ENCODE peak calls at places on chromosomes 7 and 10, in nine cellular contexts. C, T, K, P, X, O, R, H and A are unnamed samples.

GRCh38 chr10:19730071-19730470 is 86.2 kb upstream of the PLXDC2 start:
- DNase-seq in C (no peak), T (no peak), K (peak), P (no peak), X (no peak), O (no peak), R (no peak), H (peak), A (no peak)

GRCh38 chr7:106021211-106022067 is 58.4 kb downstream of the CDHR3 start:
- DNase-seq in C (no peak), T (no peak), K (no peak), P (no peak), X (no peak), O (no peak), R (no peak), H (no peak), A (no peak)

GRCh38 chr7:47991741-47992311 is 12.4 kb upstream of the HUS1 start:
- DNase-seq in C (peak), T (peak), K (peak), P (peak), X (peak), O (peak), R (peak), H (peak), A (peak)

GRCh38 chr7:69703099-69703498 is 104.8 kb downstream of the AUTS2 start:
- DNase-seq in C (no peak), T (no peak), K (no peak), P (no peak), X (no peak), O (no peak), R (no peak), H (peak), A (no peak)

GRCh38 chr10:112409755-112410154 is 35.8 kb downstream of the ACSL5 start:
- DNase-seq in C (no peak), T (no peak), K (no peak), P (no peak), X (no peak), O (no peak), R (no peak), H (no peak), A (no peak)

GRCh38 chr7:5330288-5330687 is 47.5 kb downstream of the SLC29A4 start:
- DNase-seq in C (no peak), T (no peak), K (no peak), P (no peak), X (no peak), O (no peak), R (no peak), H (no peak), A (no peak)

GRCh38 chr7:155995183-155995612 is 182.9 kb upstream of the SHH start:
- DNase-seq in C (no peak), T (no peak), K (no peak), P (peak), X (no peak), O (no peak), R (peak), H (no peak), A (no peak)

GRCh38 chr7:145848691-145849090 is 267.9 kb upstream of the CNTNAP2 start:
- DNase-seq in C (no peak), T (peak), K (peak), P (peak), X (peak), O (no peak), R (no peak), H (no peak), A (peak)

GRCh38 chr7:150357277-150357676 is 11.3 kb upstream of the REPIN1 start:
- DNase-seq in C (no peak), T (no peak), K (no peak), P (no peak), X (no peak), O (no peak), R (no peak), H (no peak), A (peak)

GRCh38 chr10:101091546-101092290 is 29.9 kb downstream of the KAZALD1 start:
- DNase-seq in C (no peak), T (no peak), K (no peak), P (no peak), X (no peak), O (no peak), R (no peak), H (no peak), A (no peak)

GRCh38 chr7:90212149-90212495 is 582 bp downstream of the STEAP2 start:
- DNase-seq in C (no peak), T (no peak), K (no peak), P (no peak), X (no peak), O (no peak), R (no peak), H (no peak), A (no peak)

GRCh38 chr10:89173075-89173474 is 34.0 kb downstream of the CH25H start:
- DNase-seq in C (no peak), T (no peak), K (no peak), P (no peak), X (no peak), O (no peak), R (no peak), H (no peak), A (no peak)

GRCh38 chr10:132146941-132147915 is 39.5 kb upstream of the DPYSL4 start:
- DNase-seq in C (no peak), T (no peak), K (no peak), P (no peak), X (no peak), O (no peak), R (no peak), H (no peak), A (no peak)

GRCh38 chr7:92904292-92905131 is 68.1 kb upstream of the CDK6 start:
- DNase-seq in C (peak), T (no peak), K (peak), P (no peak), X (no peak), O (no peak), R (no peak), H (peak), A (no peak)

GRCh38 chr7:52107355-52107754 is 790.7 kb upstream of the COBL start:
- DNase-seq in C (no peak), T (no peak), K (no peak), P (peak), X (no peak), O (no peak), R (no peak), H (no peak), A (no peak)

GRCh38 chr10:122245897-122246296 is 25.2 kb upstream of the BTBD16 start:
- DNase-seq in C (no peak), T (no peak), K (no peak), P (no peak), X (no peak), O (no peak), R (no peak), H (no peak), A (no peak)
- H3K27ac ChIP-seq in C (no peak), T (no peak), K (no peak), P (no peak), X (no peak), O (no peak), R (no peak), H (no peak), A (no peak)

GRCh38 chr10:13347235-13348156 is 597 bp downstream of the SEPHS1 start:
- DNase-seq in C (no peak), T (peak), K (peak), P (no peak), X (peak), O (no peak), R (peak), H (peak), A (peak)
- H3K27ac ChIP-seq in C (peak), T (peak), K (peak), P (peak), X (peak), O (peak), R (peak), H (peak), A (peak)

DNA sequence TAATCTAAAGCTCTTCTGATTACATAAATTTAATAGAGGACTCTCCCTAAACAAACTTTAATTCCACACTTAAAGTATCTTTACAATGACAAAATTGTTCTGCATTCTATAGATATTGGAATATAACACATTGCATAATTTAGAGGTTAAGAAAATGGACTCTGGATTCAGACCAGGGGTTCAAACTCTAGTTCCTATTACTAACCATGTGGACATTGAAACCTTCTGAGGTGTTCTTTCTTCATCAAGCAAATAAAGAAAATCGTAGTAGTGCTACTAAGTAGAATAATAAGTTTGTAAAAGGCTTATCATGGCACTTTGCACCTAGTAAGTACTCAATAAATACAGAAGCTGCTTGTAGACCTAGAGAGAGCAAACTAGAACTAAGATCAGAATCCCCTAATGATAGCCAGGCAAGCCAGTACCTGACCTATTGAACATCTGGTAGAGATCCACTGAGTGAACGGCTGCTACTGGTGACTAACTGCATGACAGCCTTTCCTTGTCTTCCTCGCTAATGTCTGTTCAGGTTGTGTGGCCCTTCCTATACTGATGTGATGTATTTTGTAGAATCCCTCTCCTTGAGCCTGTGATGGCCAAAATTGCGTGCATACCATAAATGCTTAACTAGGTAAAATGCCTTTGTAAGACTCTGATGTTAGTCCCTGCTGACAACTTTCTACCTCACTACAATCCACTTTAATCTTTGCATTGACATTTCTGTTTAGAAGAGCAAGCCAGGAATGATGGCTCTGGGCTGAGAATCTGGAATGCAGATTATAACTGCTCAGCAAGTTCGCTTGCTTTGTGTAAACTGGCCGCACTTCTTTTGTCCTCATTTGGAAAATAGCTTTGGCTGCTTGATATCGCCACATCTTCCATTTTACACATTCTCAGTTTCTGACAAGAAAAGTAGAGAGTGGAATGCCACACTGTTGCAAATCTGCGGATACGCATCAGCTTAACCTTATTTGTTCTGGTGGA is 430.1 kb downstream of the KCNMA1 start:
- DNase-seq in C (no peak), T (no peak), K (no peak), P (no peak), X (no peak), O (no peak), R (no peak), H (no peak), A (no peak)
- H3K27ac ChIP-seq in C (no peak), T (no peak), K (no peak), P (no peak), X (no peak), O (peak), R (no peak), H (no peak), A (no peak)

DNA sequence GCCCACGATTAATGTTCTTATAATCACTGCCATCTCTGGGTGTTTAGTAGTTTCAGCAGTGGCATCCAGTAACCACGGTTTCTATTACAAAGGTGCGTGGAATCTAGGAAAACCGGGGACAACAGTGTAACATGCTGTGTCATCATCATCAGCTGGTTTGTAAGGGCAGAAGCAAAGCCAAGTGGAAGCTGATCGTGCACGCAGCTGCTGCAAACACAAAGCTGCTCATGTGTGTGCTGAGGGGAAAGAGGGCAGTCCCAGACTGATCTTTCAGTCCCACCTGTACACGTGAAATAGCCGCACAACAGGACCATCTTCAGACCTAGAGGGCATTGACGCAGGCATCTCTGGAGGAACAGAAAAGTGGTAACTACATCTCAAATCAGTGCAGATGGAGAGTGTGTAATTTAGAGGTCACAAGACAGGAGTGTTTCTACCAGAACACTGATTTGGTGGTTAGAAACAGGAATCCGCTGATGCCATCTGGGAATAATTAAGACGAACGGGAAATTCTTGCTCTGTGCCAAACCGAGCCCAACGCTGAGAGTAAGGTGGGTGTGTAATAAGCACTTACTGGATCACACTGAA is 13.4 kb downstream of the ANKRD16 start:
- DNase-seq in C (no peak), T (no peak), K (no peak), P (no peak), X (no peak), O (no peak), R (no peak), H (peak), A (no peak)
- H3K27ac ChIP-seq in C (no peak), T (no peak), K (no peak), P (no peak), X (no peak), O (peak), R (no peak), H (no peak), A (no peak)

GRCh38 chr10:92242380-92242779 is 48.5 kb downstream of the CPEB3 start:
- DNase-seq in C (no peak), T (no peak), K (no peak), P (no peak), X (no peak), O (no peak), R (no peak), H (no peak), A (no peak)

GRCh38 chr10:92241158-92241500 is 49.7 kb downstream of the CPEB3 start:
- DNase-seq in C (no peak), T (peak), K (peak), P (no peak), X (peak), O (no peak), R (peak), H (no peak), A (peak)

GRCh38 chr10:92242910-92243671 is 47.8 kb downstream of the CPEB3 start:
- DNase-seq in C (no peak), T (peak), K (peak), P (peak), X (peak), O (no peak), R (peak), H (peak), A (peak)

GRCh38 chr10:92240289-92241157 is 50.4 kb downstream of the CPEB3 start:
- DNase-seq in C (peak), T (peak), K (peak), P (peak), X (peak), O (no peak), R (peak), H (peak), A (peak)

GRCh38 chr10:92241501-92241900 is 49.4 kb downstream of the CPEB3 start:
- DNase-seq in C (no peak), T (no peak), K (no peak), P (no peak), X (no peak), O (no peak), R (no peak), H (no peak), A (no peak)
- H3K27ac ChIP-seq in C (no peak), T (no peak), K (no peak), P (no peak), X (peak), O (peak), R (peak), H (no peak), A (peak)

DNA sequence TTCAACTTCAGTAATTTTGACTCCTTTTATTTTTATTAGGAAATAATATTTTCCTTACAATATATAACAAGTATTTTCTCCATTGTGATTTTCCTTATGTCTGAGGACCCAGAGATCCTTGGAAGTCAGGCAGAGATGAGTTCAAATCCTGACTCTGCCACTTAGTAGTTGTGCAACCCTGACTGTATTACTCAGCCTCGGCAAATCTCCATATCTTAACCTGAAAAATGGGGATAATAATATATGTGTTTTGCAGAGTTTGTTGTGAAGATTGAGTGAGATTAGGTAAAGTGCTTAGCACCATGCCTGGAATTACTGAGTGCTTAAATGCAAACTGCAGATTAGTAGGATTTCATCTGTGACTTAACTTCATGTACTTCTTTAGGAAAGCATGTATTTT is 120.5 kb upstream of the KLF14 start:
- DNase-seq in C (no peak), T (no peak), K (no peak), P (no peak), X (no peak), O (no peak), R (no peak), H (no peak), A (no peak)
- H3K27ac ChIP-seq in C (no peak), T (no peak), K (no peak), P (no peak), X (no peak), O (no peak), R (no peak), H (no peak), A (no peak)

DNA sequence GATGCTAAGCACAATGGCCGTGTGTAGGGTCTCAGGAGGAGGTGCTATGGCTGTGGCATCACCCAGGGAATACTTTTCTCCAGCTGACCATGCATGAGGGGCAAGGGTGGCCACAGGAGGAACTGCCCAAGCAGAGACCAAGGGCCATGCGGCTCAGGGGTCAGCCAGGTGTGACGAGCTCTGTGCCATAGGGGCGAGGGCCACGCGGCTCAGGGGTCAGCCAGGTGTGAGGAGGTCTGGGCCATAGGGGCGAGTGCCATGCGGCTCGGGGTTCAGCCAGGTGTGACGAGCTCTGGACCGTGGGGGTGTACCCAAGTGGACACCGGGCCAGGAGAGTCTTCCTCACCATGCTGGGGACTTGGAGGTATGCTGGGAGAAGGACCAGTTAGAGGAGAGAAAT is 265.1 kb downstream of the ADARB2 start:
- DNase-seq in C (no peak), T (no peak), K (no peak), P (no peak), X (no peak), O (no peak), R (no peak), H (no peak), A (no peak)
- H3K27ac ChIP-seq in C (no peak), T (no peak), K (no peak), P (no peak), X (no peak), O (no peak), R (no peak), H (no peak), A (no peak)

GRCh38 chr10:43822509-43823236 is 174.0 kb upstream of the ZNF32 start:
- DNase-seq in C (no peak), T (no peak), K (no peak), P (no peak), X (no peak), O (no peak), R (no peak), H (no peak), A (no peak)

GRCh38 chr10:43825984-43826383 is 177.3 kb upstream of the ZNF32 start:
- DNase-seq in C (no peak), T (no peak), K (no peak), P (no peak), X (no peak), O (no peak), R (no peak), H (no peak), A (no peak)

GRCh38 chr10:43823237-43823605 is 174.5 kb upstream of the ZNF32 start:
- DNase-seq in C (no peak), T (no peak), K (no peak), P (no peak), X (no peak), O (no peak), R (no peak), H (no peak), A (no peak)

GRCh38 chr10:43825421-43825820 is 176.7 kb upstream of the ZNF32 start:
- DNase-seq in C (no peak), T (no peak), K (no peak), P (no peak), X (no peak), O (no peak), R (no peak), H (no peak), A (no peak)

GRCh38 chr10:43824934-43825333 is 176.3 kb upstream of the ZNF32 start:
- DNase-seq in C (no peak), T (no peak), K (no peak), P (no peak), X (peak), O (no peak), R (no peak), H (peak), A (no peak)
- H3K27ac ChIP-seq in C (no peak), T (no peak), K (no peak), P (no peak), X (peak), O (peak), R (no peak), H (peak), A (no peak)

GRCh38 chr10:12597176-12597575 is 247.8 kb downstream of the CAMK1D start:
- DNase-seq in C (no peak), T (no peak), K (no peak), P (no peak), X (no peak), O (no peak), R (no peak), H (no peak), A (no peak)

GRCh38 chr10:12592967-12593366 is 243.6 kb downstream of the CAMK1D start:
- DNase-seq in C (no peak), T (no peak), K (no peak), P (no peak), X (no peak), O (no peak), R (no peak), H (peak), A (peak)

GRCh38 chr10:12596055-12596576 is 246.8 kb downstream of the CAMK1D start:
- DNase-seq in C (no peak), T (no peak), K (no peak), P (no peak), X (no peak), O (no peak), R (no peak), H (no peak), A (no peak)

GRCh38 chr10:12590682-12591642 is 241.6 kb downstream of the CAMK1D start:
- DNase-seq in C (no peak), T (no peak), K (no peak), P (no peak), X (no peak), O (no peak), R (no peak), H (peak), A (no peak)

GRCh38 chr10:12594448-12594944 is 245.1 kb downstream of the CAMK1D start:
- DNase-seq in C (no peak), T (no peak), K (no peak), P (no peak), X (no peak), O (no peak), R (no peak), H (no peak), A (no peak)
- H3K27ac ChIP-seq in C (peak), T (no peak), K (no peak), P (no peak), X (no peak), O (peak), R (peak), H (no peak), A (no peak)

GRCh38 chr10:113522460-113522859 is 30.4 kb upstream of the HABP2 start:
- DNase-seq in C (no peak), T (no peak), K (peak), P (no peak), X (peak), O (no peak), R (no peak), H (no peak), A (no peak)
- H3K27ac ChIP-seq in C (no peak), T (no peak), K (no peak), P (no peak), X (no peak), O (no peak), R (no peak), H (no peak), A (no peak)